ENCODE peak calls at places on chromosomes 7 and 10, in ten cellular contexts. E, T, I, P, K, O, R, V, M and G are unnamed samples.

GRCh38 chr7:45872116-45873034 is 507 bp downstream of the CCDC201 start:
- DNase-seq in R (no peak), P (no peak), E (no peak), K (no peak), O (no peak), M (peak; percentile 57), V (no peak), T (no peak), I (no peak), G (no peak)

GRCh38 chr7:44761207-44762161 is 12.8 kb downstream of the ZMIZ2 start:
- DNase-seq in M (no peak), P (peak; percentile 48), E (no peak), O (no peak), K (peak; percentile 90), I (peak; percentile 69), R (no peak), V (peak; percentile 63), T (no peak), G (peak; percentile 77)

GRCh38 chr10:78619244-78619851 is 449.4 kb upstream of the ZMIZ1 start:
- DNase-seq in K (no peak), M (no peak), I (no peak), O (no peak), R (no peak), P (no peak), V (no peak), E (no peak), T (no peak), G (no peak)

GRCh38 chr10:26840938-26841732 is 19.6 kb downstream of the ABI1 start:
- DNase-seq in P (no peak), E (no peak), R (no peak), M (no peak), I (no peak), O (no peak), K (no peak), V (no peak), T (no peak), G (no peak)

GRCh38 chr7:128946936-128947830 is 9.5 kb downstream of the IRF5 start:
- DNase-seq in O (no peak), V (no peak), T (no peak), R (no peak), E (no peak), M (no peak), K (no peak), I (no peak), P (no peak), G (peak; percentile 11)

GRCh38 chr10:34993782-34994181 is 96.4 kb downstream of the CUL2 start:
- DNase-seq in K (no peak), P (no peak), R (no peak), T (no peak), I (no peak), E (no peak), O (no peak), V (no peak), M (no peak), G (no peak)

GRCh38 chr7:27774717-27775328 is 34.9 kb downstream of the TAX1BP1 start:
- DNase-seq in I (no peak), M (peak; percentile 39), K (no peak), R (no peak), P (no peak), T (no peak), O (no peak), E (no peak), V (no peak), G (peak; percentile 61)

GRCh38 chr7:4434306-4434705 is 247.8 kb upstream of the FOXK1 start:
- DNase-seq in O (no peak), E (no peak), V (no peak), M (no peak), P (no peak), T (no peak), K (no peak), R (no peak), I (no peak), G (no peak)

GRCh38 chr10:33122014-33122788 is 164.2 kb upstream of the ITGB1 start:
- DNase-seq in M (no peak), K (no peak), I (no peak), R (peak; percentile 28), T (no peak), E (no peak), P (no peak), V (no peak), O (no peak), G (no peak)

GRCh38 chr10:17905491-17905890 is 46.2 kb upstream of the SLC39A12 start:
- DNase-seq in V (no peak), I (no peak), K (no peak), P (no peak), T (no peak), E (no peak), O (no peak), M (no peak), R (no peak), G (no peak)

DNA sequence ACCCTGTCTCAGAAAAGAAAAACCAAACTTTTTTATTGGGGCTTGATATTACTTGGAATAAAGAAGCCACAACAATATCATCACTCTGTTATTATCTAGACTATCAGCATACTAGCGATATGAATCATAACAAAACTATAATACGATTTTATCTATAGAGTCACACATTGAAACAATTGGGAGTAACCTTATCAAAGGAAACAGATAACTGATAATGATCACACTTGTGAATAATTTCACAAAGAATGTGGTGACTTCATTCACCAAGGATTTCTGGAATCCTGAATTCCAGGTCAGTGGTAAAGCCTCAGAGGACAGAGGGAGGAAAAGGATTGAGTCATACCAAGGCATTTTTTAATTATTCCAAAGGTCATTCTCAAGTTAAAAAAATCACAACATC is 32.1 kb upstream of the NMT2 start:
- DNase-seq in K (no peak), P (no peak), T (no peak), V (no peak), M (peak; percentile 74), E (no peak), I (no peak), O (no peak), R (no peak), G (no peak)
- TF ChIP-seq POLR2A in K (no peak), P (no peak), T (no peak), V (no peak), M (no peak), E (no peak), I (no peak), O (no peak), R (no peak), G (no peak)

GRCh38 chr7:143382126-143382790 is 1.1 kb downstream of the ZYX start:
- DNase-seq in M (no peak), T (no peak), R (no peak), I (no peak), E (no peak), O (no peak), V (no peak), K (no peak), P (no peak), G (no peak)

GRCh38 chr7:143379607-143380263 is 1.4 kb upstream of the ZYX start:
- DNase-seq in M (no peak), T (no peak), I (no peak), P (no peak), O (no peak), K (no peak), R (no peak), E (no peak), V (no peak), G (no peak)

GRCh38 chr7:143381427-143382125 is 431 bp downstream of the ZYX start:
- DNase-seq in T (no peak), P (peak; percentile 37), K (peak; percentile 72), O (peak; percentile 77), R (peak; percentile 81), M (no peak), I (peak; percentile 80), E (peak; percentile 61), V (peak; percentile 93), G (no peak)

GRCh38 chr7:143380264-143380645 is 890 bp upstream of the ZYX start:
- DNase-seq in R (peak; percentile 82), O (peak; percentile 89), I (peak; percentile 86), V (peak; percentile 90), E (peak; percentile 68), M (peak; percentile 61), T (peak; percentile 63), P (peak; percentile 66), K (peak; percentile 94), G (peak; percentile 69)

DNA sequence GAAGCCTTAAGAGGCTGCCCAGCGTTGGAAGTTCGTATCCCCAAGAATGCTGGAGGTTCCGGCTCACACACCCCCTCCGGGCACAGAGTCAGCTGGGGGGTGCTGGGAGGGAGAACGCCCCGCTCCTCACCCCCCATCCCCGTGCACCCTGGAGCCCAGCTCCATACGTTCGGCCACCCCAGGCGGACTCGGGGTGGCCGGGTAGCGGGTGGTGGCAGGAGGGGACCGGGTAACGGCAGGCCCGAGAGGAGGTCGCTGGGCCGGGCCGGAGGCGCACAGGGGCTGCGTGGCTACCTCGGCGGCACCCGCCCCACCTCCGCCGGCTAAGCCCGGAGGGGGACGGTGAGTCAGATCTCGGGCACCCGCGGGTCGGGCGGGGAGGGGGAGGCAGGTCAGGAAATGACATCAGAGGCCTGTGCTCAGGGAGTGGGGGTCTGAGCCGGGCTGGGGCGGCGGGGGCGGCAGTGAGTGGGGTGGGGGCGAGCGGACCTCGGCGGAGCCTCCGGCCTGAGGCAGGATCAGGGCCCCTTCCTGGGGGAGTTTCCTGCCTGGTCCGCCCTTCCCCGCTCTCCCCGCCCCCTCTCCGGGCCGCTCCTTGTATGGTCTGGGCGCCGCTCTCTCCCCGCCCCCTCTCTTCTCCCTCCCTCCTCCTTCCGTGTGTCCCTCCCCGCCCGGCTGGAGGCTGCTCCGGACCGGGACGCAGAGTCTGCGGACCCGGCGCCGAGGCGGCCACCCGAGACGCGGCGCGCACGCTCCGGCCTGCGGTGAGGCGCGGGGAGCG is at the start of gene ZYX:
- DNase-seq in V (peak; percentile 96), P (peak; percentile 95), I (peak; percentile 98), K (peak; percentile 97), R (peak; percentile 92), E (peak; percentile 97), O (peak; percentile 92), T (peak; percentile 97), M (peak; percentile 84), G (peak; percentile 74)
- TF ChIP-seq POLR2A in V (peak; percentile 87), P (peak; percentile 86), I (peak; percentile 63), K (peak; percentile 82), R (peak; percentile 89), E (no peak), O (peak; percentile 75), T (peak; percentile 69), M (peak; percentile 62), G (peak; percentile 21)

GRCh38 chr7:142036384-142036783 is 40.7 kb downstream of the MGAM start:
- DNase-seq in P (no peak), M (no peak), V (no peak), T (no peak), E (no peak), I (no peak), O (no peak), R (no peak), K (no peak), G (no peak)

DNA sequence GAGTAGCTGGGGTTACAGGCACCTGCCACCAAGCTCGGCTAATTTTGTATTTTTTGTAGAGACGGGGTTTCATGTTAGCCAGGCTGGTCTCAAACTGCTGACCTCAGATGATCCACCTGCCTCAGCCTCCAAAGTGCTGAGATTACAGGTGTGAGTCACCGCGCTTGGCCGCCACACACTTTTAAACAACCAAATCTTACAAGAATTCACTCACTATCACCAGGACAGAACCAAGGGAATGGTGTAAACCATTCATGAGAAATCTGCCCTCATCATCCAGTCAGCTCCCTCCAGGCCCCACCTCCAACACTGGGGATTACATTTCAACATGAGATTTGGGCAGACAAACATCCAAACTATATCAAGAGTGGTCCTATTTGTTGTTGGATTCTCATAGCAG is 43.6 kb downstream of the MGAM start:
- DNase-seq in M (no peak), P (no peak), R (no peak), T (no peak), K (no peak), V (no peak), E (no peak), I (no peak), O (no peak), G (no peak)
- TF ChIP-seq POLR2A in M (no peak), P (no peak), R (no peak), T (no peak), K (no peak), V (no peak), E (no peak), I (no peak), O (no peak), G (no peak)

GRCh38 chr7:41437257-41438196 is 265.4 kb downstream of the INHBA start:
- DNase-seq in R (no peak), T (no peak), I (no peak), M (no peak), O (no peak), E (no peak), K (no peak), P (no peak), V (no peak), G (no peak)
- TF ChIP-seq POLR2A in R (no peak), T (no peak), I (no peak), M (no peak), O (no peak), E (no peak), K (no peak), P (no peak), V (no peak), G (no peak)